ENCODE peak calls at places on chromosomes 3 and 15, in eight cellular contexts. Q, N, E, F, I, U, W and B are unnamed samples.

GRCh38 chr3:102129774-102130608 is 280.7 kb downstream of the NFKBIZ start:
- DNase-seq in Q (no peak), N (no peak), E (no peak), F (peak), I (peak), U (no peak), W (no peak), B (no peak)

GRCh38 chr3:98906230-98906629 is 4.7 kb upstream of the DCBLD2 start:
- DNase-seq in Q (no peak), N (no peak), E (no peak), F (peak), I (no peak), U (no peak), W (no peak), B (no peak)

GRCh38 chr3:70737656-70738309 is 425.3 kb upstream of the MDFIC2 start:
- DNase-seq in Q (no peak), N (no peak), E (no peak), F (no peak), I (no peak), U (no peak), W (no peak), B (no peak)

GRCh38 chr15:92600902-92601301 is 54.7 kb downstream of the FAM174B start:
- DNase-seq in Q (no peak), N (no peak), E (no peak), F (no peak), I (no peak), U (no peak), W (no peak), B (no peak)

GRCh38 chr3:156808025-156808424 is 18.1 kb upstream of the LEKR1 start:
- DNase-seq in Q (no peak), N (no peak), E (no peak), F (no peak), I (no peak), U (no peak), W (no peak), B (no peak)

GRCh38 chr3:169172535-169172934 is 491.0 kb downstream of the MECOM start:
- DNase-seq in Q (no peak), N (no peak), E (no peak), F (no peak), I (no peak), U (no peak), W (no peak), B (no peak)

GRCh38 chr3:89113887-89114840 is 6.7 kb downstream of the EPHA3 start:
- DNase-seq in Q (peak), N (peak), E (peak), F (no peak), I (peak), U (peak), W (no peak), B (no peak)

GRCh38 chr3:106457278-106458210 is 588.7 kb upstream of the CBLB start:
- DNase-seq in Q (no peak), N (no peak), E (peak), F (peak), I (no peak), U (no peak), W (no peak), B (peak)

GRCh38 chr15:37017031-37017625 is 83.2 kb downstream of the MEIS2 start:
- DNase-seq in Q (no peak), N (no peak), E (no peak), F (no peak), I (no peak), U (no peak), W (no peak), B (no peak)

GRCh38 chr3:56864090-56864489 is 62.3 kb upstream of the ARHGEF3 start:
- DNase-seq in Q (no peak), N (no peak), E (no peak), F (no peak), I (no peak), U (no peak), W (no peak), B (no peak)

GRCh38 chr15:20340331-20340811 is 201.2 kb downstream of the GOLGA6L6 start:
- DNase-seq in Q (peak), N (no peak), E (peak), F (no peak), I (peak), U (peak), W (peak), B (peak)

GRCh38 chr15:91857224-91857585 is 3.7 kb downstream of the SLCO3A1 start:
- DNase-seq in Q (no peak), N (no peak), E (no peak), F (no peak), I (no peak), U (no peak), W (peak), B (no peak)

GRCh38 chr15:78680416-78681068 is 39.5 kb upstream of the CHRNB4 start:
- DNase-seq in Q (peak), N (no peak), E (no peak), F (no peak), I (no peak), U (no peak), W (no peak), B (no peak)

GRCh38 chr3:151165221-151165620 is 37.8 kb downstream of the GPR171 start:
- DNase-seq in Q (no peak), N (no peak), E (no peak), F (no peak), I (no peak), U (no peak), W (no peak), B (no peak)

GRCh38 chr3:98361289-98361688 is 7.6 kb downstream of the OR5K4 start:
- DNase-seq in Q (no peak), N (no peak), E (no peak), F (no peak), I (no peak), U (no peak), W (no peak), B (no peak)

GRCh38 chr15:87326274-87326673 is 930.3 kb downstream of the NTRK3 start:
- DNase-seq in Q (no peak), N (no peak), E (no peak), F (no peak), I (no peak), U (no peak), W (no peak), B (no peak)

GRCh38 chr3:69011331-69011730 is 2.2 kb downstream of the EOGT start:
- DNase-seq in Q (no peak), N (no peak), E (no peak), F (no peak), I (no peak), U (no peak), W (no peak), B (no peak)

GRCh38 chr15:48800811-48801460 is 9.9 kb downstream of the CEP152 start:
- DNase-seq in Q (no peak), N (no peak), E (no peak), F (no peak), I (no peak), U (no peak), W (no peak), B (no peak)

GRCh38 chr3:129025691-129026435 is 24.8 kb downstream of the EFCC1 start:
- DNase-seq in Q (no peak), N (peak), E (peak), F (no peak), I (no peak), U (no peak), W (no peak), B (no peak)

GRCh38 chr3:108320746-108321350 is 24.5 kb downstream of the HHLA2 start:
- DNase-seq in Q (no peak), N (no peak), E (no peak), F (no peak), I (no peak), U (no peak), W (no peak), B (no peak)

GRCh38 chr3:121165397-121165837 is 257.4 kb downstream of the STXBP5L start:
- DNase-seq in Q (no peak), N (no peak), E (no peak), F (no peak), I (no peak), U (no peak), W (no peak), B (no peak)

GRCh38 chr3:100256724-100257123 is 4.1 kb upstream of the TBC1D23 start:
- DNase-seq in Q (no peak), N (no peak), E (no peak), F (no peak), I (no peak), U (no peak), W (no peak), B (no peak)

GRCh38 chr3:26621891-26622633 is 510 bp upstream of the LRRC3B start:
- DNase-seq in Q (no peak), N (no peak), E (no peak), F (no peak), I (no peak), U (no peak), W (no peak), B (no peak)

GRCh38 chr3:81214626-81215025 is 546.8 kb downstream of the GBE1 start:
- DNase-seq in Q (no peak), N (no peak), E (no peak), F (no peak), I (no peak), U (no peak), W (no peak), B (no peak)

GRCh38 chr15:33396457-33396856 is 85.7 kb downstream of the RYR3 start:
- DNase-seq in Q (no peak), N (no peak), E (no peak), F (no peak), I (no peak), U (no peak), W (peak), B (no peak)

GRCh38 chr3:168024537-168024941 is 71.2 kb downstream of the GOLIM4 start:
- DNase-seq in Q (no peak), N (no peak), E (no peak), F (peak), I (no peak), U (no peak), W (no peak), B (no peak)

GRCh38 chr3:192571197-192571791 is 156.0 kb downstream of the FGF12 start:
- DNase-seq in Q (no peak), N (no peak), E (no peak), F (peak), I (peak), U (peak), W (no peak), B (peak)

GRCh38 chr3:171806200-171807128 is 3.8 kb downstream of the PLD1 start:
- DNase-seq in Q (no peak), N (no peak), E (no peak), F (no peak), I (no peak), U (no peak), W (no peak), B (no peak)

GRCh38 chr15:82942691-82943090 is 9.8 kb downstream of the HOMER2 start:
- DNase-seq in Q (peak), N (no peak), E (no peak), F (peak), I (no peak), U (peak), W (no peak), B (peak)

GRCh38 chr3:72489916-72490315 is 358.3 kb downstream of the SHQ1 start:
- DNase-seq in Q (no peak), N (no peak), E (no peak), F (no peak), I (no peak), U (no peak), W (no peak), B (no peak)

GRCh38 chr15:55742927-55743614 is at the start of gene PRTG:
- DNase-seq in Q (peak), N (peak), E (peak), F (peak), I (peak), U (peak), W (no peak), B (no peak)
- TF ChIP-seq POLR2A in Q (no peak), N (no peak), E (no peak), F (peak), I (peak), U (no peak), W (no peak), B (no peak)

DNA sequence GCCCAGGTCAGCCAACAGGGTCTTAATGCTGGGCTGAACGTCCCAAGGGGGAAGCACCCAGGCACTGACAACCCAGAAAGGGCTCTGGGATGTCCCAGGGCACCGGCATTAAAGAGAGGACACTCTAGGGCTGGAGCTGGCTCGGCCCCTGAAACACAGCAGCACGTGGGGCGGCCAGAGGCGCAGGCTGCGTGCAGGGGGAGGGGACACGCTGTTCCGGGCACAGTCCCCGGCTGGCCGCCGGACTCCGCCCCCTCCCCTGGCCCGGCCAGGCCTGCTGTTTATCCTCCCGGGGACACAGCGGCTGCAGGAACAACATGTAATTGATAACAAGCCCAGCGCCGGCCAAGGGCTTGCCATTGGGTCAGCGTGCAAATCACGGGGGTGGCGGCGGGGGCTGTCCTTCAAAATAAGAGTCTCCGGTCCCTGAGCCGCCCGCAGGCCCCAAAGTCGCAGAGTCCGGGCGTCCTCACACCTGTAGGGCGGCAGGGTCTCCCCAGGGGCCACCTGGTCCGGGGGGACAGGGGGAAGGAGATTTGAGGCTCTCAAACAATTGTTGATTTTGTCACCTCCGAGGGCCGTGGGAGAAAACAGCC is 1.3 kb downstream of the KLF15 start:
- DNase-seq in Q (peak), N (peak), E (peak), F (no peak), I (peak), U (peak), W (peak), B (peak)
- TF ChIP-seq POLR2A in Q (no peak), N (peak), E (no peak), F (no peak), I (peak), U (no peak), W (peak), B (peak)

DNA sequence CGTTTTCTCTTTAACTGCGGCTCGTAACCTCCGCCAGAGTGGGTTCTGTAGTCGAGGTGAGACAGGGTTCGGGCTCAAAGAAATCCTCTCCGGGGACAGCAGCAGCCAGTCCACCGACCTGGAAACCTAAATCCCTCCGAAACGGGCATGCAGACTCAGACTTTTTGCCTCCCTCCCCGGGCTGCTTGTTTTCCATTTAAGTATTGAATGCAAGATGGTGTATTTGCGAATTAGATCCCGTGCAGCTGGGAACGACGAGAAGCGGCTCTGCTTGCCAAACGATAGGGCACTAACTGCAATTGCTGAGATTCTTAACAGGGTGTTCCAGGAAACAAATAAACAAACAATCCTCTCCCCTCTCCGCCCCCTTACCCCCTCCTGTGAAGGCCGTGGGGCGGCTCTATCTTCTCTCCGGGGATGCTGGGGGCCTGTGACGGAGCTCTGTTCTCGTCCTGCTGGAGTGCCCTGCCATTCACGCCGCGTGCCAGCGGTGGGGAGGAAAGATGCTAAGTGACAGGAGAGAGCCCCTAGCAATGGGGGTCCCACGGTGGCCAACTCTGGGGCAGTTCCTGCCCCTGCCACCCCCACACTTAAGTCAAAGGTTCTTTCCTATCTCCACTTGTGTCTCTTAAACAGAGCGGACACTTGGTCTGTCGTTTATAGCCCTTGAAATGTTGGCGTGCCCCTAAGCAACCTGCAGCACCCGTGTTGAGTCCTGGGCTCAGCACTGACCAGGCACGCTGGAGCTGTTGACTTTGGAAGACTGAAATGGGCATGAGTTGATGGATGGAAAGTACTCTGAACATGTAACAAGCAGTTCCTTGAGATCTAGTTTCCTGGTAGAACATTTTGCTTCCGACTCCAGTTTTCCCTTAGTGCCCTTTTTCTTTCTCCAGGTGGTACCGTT is 1.3 kb upstream of the ETV5 start:
- DNase-seq in Q (peak), N (no peak), E (peak), F (peak), I (peak), U (peak), W (no peak), B (no peak)
- TF ChIP-seq POLR2A in Q (no peak), N (no peak), E (no peak), F (no peak), I (no peak), U (no peak), W (no peak), B (no peak)

GRCh38 chr3:11641316-11641682 is 2.4 kb downstream of the VGLL4 start:
- DNase-seq in Q (no peak), N (no peak), E (no peak), F (no peak), I (no peak), U (no peak), W (no peak), B (no peak)
- TF ChIP-seq POLR2A in Q (no peak), N (no peak), E (no peak), F (no peak), I (no peak), U (no peak), W (no peak), B (no peak)

GRCh38 chr3:51503007-51503406 is 3.2 kb upstream of the DCAF1 start:
- DNase-seq in Q (no peak), N (no peak), E (no peak), F (no peak), I (no peak), U (no peak), W (no peak), B (no peak)

GRCh38 chr3:51510996-51511395 is 11.2 kb upstream of the DCAF1 start:
- DNase-seq in Q (no peak), N (no peak), E (no peak), F (no peak), I (no peak), U (no peak), W (no peak), B (no peak)

GRCh38 chr3:51514210-51514609 is 14.4 kb upstream of the DCAF1 start:
- DNase-seq in Q (no peak), N (no peak), E (no peak), F (no peak), I (no peak), U (no peak), W (no peak), B (no peak)

GRCh38 chr3:51502562-51502910 is 2.7 kb upstream of the DCAF1 start:
- DNase-seq in Q (no peak), N (no peak), E (no peak), F (no peak), I (no peak), U (no peak), W (no peak), B (no peak)

DNA sequence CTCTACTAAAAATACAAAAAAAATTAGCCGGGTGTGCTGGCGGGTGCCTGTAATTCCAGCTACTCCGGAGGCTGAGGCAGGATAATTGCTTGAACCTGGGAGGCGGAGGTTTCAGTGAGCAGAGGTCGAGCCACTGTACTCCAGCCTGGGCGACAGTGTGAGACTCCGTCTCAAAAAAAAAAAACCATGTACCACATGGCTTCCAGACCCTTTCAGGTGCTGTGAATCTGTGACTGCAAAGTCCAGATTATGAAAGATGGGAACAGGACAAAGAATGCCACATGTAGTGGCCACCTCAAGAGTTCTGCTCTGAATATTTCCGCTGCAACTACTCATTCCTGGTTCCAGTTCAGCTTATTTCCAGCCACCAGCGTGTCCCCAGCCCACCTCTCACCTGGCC is 8.4 kb upstream of the DCAF1 start:
- DNase-seq in Q (peak), N (no peak), E (no peak), F (no peak), I (no peak), U (no peak), W (no peak), B (no peak)
- TF ChIP-seq POLR2A in Q (no peak), N (no peak), E (no peak), F (no peak), I (no peak), U (no peak), W (no peak), B (no peak)

DNA sequence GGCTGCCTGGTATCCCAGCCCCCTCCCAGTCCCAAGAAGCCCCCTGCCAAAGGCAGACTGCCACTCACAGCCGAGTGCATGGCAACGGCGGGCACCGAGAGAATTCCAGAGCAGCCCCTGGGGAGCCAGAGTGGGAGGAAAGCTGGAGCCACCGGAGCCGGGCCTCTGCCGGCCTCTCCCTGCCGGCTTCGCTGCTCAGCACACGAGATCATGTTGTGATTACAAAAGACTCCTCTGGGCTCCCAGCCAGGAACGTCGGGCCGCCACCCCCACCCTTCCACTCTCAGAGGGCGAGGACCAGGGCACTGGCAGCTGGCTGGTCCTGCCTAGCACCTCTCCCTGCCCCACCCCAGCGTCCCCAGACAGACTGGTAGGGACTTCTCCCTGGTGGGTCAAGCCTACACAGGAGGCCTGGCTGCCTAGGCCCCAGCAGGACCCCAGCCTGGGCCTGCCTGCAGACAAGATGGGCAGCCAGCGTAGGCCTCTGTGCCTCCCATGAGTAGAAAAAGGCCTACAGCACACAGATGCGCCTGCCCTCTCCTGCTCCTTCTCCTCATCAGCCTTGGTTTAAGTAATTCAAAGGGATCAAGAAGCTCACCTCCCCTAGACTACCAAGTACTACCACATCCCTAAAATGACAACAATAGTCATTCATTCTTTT is at the start of gene CCDC9B:
- DNase-seq in Q (peak), N (peak), E (peak), F (peak), I (peak), U (peak), W (peak), B (peak)
- TF ChIP-seq POLR2A in Q (no peak), N (peak), E (no peak), F (no peak), I (peak), U (no peak), W (peak), B (no peak)

DNA sequence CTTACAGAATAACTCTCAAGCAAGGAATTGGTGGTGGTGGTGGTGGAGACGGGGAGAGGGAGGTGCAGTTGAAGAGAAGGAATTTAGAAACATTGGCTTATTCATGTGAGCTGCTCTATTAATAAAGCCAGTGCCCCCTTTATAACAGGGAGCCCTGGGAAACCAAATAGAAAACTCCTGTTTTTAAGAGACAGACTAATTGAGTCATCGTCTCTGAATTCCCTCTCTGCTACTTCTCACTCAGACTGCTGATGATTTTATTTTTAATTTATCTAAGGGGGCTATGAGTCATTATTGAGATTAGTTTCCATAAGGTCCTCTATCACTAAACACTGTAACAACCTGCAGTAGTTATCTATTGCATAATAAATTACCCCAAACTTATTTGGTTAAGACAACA is 145.9 kb upstream of the GALNT15 start:
- DNase-seq in Q (no peak), N (no peak), E (no peak), F (no peak), I (no peak), U (no peak), W (no peak), B (no peak)
- TF ChIP-seq POLR2A in Q (no peak), N (no peak), E (no peak), F (no peak), I (no peak), U (no peak), W (no peak), B (no peak)